ENCODE peak calls at places on chromosome 9, in four cellular contexts. I, D, L and S are unnamed samples.

GRCh38 chr9:124886461-124886860 is 24.5 kb downstream of the ARPC5L start:
- DNase-seq in L (no peak), I (no peak), D (no peak), S (no peak)

GRCh38 chr9:133103987-133104505 is 17.0 kb downstream of the RALGDS start:
- DNase-seq in D (no peak), I (no peak), L (no peak), S (no peak)

GRCh38 chr9:115086461-115086860 is 31.5 kb downstream of the TNC start:
- DNase-seq in D (no peak), I (no peak), L (no peak), S (no peak)

GRCh38 chr9:111038336-111039202 is at the start of gene LPAR1:
- DNase-seq in L (no peak), I (peak; percentile 81), D (peak; percentile 25), S (peak; percentile 70)

GRCh38 chr9:99134893-99135341 is 30.0 kb downstream of the TGFBR1 start:
- DNase-seq in L (no peak), I (peak; percentile 32), D (no peak), S (peak; percentile 41)

GRCh38 chr9:113564804-113565237 is 101.3 kb downstream of the RGS3 start:
- DNase-seq in D (peak; percentile 80), I (peak; percentile 40), L (no peak), S (peak; percentile 57)

GRCh38 chr9:114827658-114828360 is 22.0 kb upstream of the TNFSF15 start:
- DNase-seq in D (no peak), L (no peak), I (no peak), S (no peak)

GRCh38 chr9:110029815-110030480 is 178.0 kb downstream of the C9orf152 start:
- DNase-seq in L (no peak), I (no peak), D (no peak), S (no peak)

GRCh38 chr9:95008151-95008771 is 281.8 kb downstream of the AOPEP start:
- DNase-seq in I (no peak), L (no peak), D (no peak), S (peak; percentile 56)